ENCODE peak calls at places on chromosomes 7 and 10, in six cellular contexts. U, O, L, I, G and Q are unnamed samples.

GRCh38 chr10:77726301-77726700 is 88.7 kb upstream of the KCNMA1 start:
- DNase-seq in U (no peak), O (no peak), L (no peak), I (no peak), G (no peak), Q (no peak)

GRCh38 chr7:38189256-38189938 is 11.4 kb downstream of the STARD3NL start:
- DNase-seq in U (no peak), O (no peak), L (no peak), I (no peak), G (no peak), Q (no peak)

GRCh38 chr7:26612742-26613141 is 251.6 kb downstream of the SKAP2 start:
- DNase-seq in U (no peak), O (no peak), L (no peak), I (no peak), G (no peak), Q (no peak)

GRCh38 chr7:8365499-8366110 is 67.8 kb upstream of the NXPH1 start:
- DNase-seq in U (peak), O (no peak), L (no peak), I (no peak), G (no peak), Q (peak)

GRCh38 chr7:64807731-64808365 is 13.6 kb downstream of the ZNF138 start:
- DNase-seq in U (no peak), O (no peak), L (no peak), I (no peak), G (no peak), Q (no peak)

GRCh38 chr10:132419631-132420468 is 22.9 kb downstream of the PWWP2B start:
- DNase-seq in U (no peak), O (peak), L (no peak), I (no peak), G (no peak), Q (no peak)

GRCh38 chr7:92788559-92789183 is 47.7 kb downstream of the CDK6 start:
- DNase-seq in U (no peak), O (no peak), L (no peak), I (no peak), G (no peak), Q (no peak)

GRCh38 chr7:137579913-137580640 is 236.5 kb upstream of the PTN start:
- DNase-seq in U (no peak), O (no peak), L (peak), I (no peak), G (no peak), Q (no peak)

GRCh38 chr10:132199854-132200311 is 13.1 kb downstream of the DPYSL4 start:
- DNase-seq in U (no peak), O (no peak), L (no peak), I (no peak), G (no peak), Q (no peak)

GRCh38 chr10:15515207-15515606 is 144.1 kb upstream of the FAM171A1 start:
- DNase-seq in U (peak), O (no peak), L (no peak), I (no peak), G (no peak), Q (no peak)

GRCh38 chr7:87853237-87853864 is 22.8 kb downstream of the SLC25A40 start:
- DNase-seq in U (no peak), O (no peak), L (no peak), I (no peak), G (no peak), Q (no peak)

GRCh38 chr7:125599387-125599786 is 669.8 kb upstream of the POT1 start:
- DNase-seq in U (no peak), O (no peak), L (no peak), I (no peak), G (no peak), Q (no peak)

GRCh38 chr7:132480534-132480933 is 95.7 kb downstream of the PLXNA4 start:
- DNase-seq in U (no peak), O (peak), L (no peak), I (no peak), G (peak), Q (no peak)

GRCh38 chr7:90211391-90212148 is at the start of gene STEAP2:
- DNase-seq in U (peak), O (peak), L (peak), I (no peak), G (peak), Q (peak)

GRCh38 chr7:6416516-6417145 is 31.1 kb downstream of the DAGLB start:
- DNase-seq in U (no peak), O (no peak), L (peak), I (no peak), G (no peak), Q (peak)

GRCh38 chr10:536935-537334 is 152.5 kb downstream of the DIP2C start:
- DNase-seq in U (no peak), O (no peak), L (no peak), I (no peak), G (no peak), Q (no peak)

GRCh38 chr7:7662527-7662926 is 22.0 kb downstream of the UMAD1 start:
- DNase-seq in U (no peak), O (no peak), L (peak), I (no peak), G (no peak), Q (no peak)

GRCh38 chr7:27191716-27192545 is 6.9 kb upstream of the HOXA11 start:
- DNase-seq in U (no peak), O (no peak), L (no peak), I (no peak), G (no peak), Q (no peak)

GRCh38 chr7:141276031-141276430 is 202.2 kb downstream of the TMEM178B start:
- DNase-seq in U (no peak), O (no peak), L (no peak), I (no peak), G (no peak), Q (no peak)

GRCh38 chr10:124719213-124719851 is 24.8 kb downstream of the FAM53B start:
- DNase-seq in U (no peak), O (peak), L (no peak), I (no peak), G (peak), Q (no peak)

GRCh38 chr10:71465576-71466252 is 69.0 kb downstream of the CDH23 start:
- DNase-seq in U (no peak), O (no peak), L (no peak), I (no peak), G (no peak), Q (no peak)

GRCh38 chr7:48171190-48171589 is at the start of gene ABCA13:
- DNase-seq in U (no peak), O (no peak), L (peak), I (no peak), G (no peak), Q (no peak)

GRCh38 chr10:95391570-95392249 is 100.9 kb upstream of the PDLIM1 start:
- DNase-seq in U (peak), O (no peak), L (peak), I (no peak), G (no peak), Q (no peak)

GRCh38 chr7:84916161-84916560 is 270.7 kb downstream of the SEMA3D start:
- DNase-seq in U (peak), O (no peak), L (no peak), I (no peak), G (no peak), Q (peak)

GRCh38 chr7:21071570-21071969 is 284.9 kb upstream of the SP8 start:
- DNase-seq in U (no peak), O (no peak), L (no peak), I (no peak), G (no peak), Q (no peak)